ENCODE peak calls at places on chromosomes 13 and 19, in nine cellular contexts. Z is choroid plexus epithelial cell, Y is right atrium auricular region, T is MCF 10A, R is K562, N is mammary epithelial cell, G is BJ, O is cardiac muscle cell, C is HFF-Myc. H is an unnamed sample.

GRCh38 chr19:19337120-19337519 is 16.5 kb downstream of the MAU2 start:
- DNase-seq in Z (no peak), Y (no peak), T (no peak), R (no peak), N (no peak), G (no peak), O (no peak), C (no peak), H (no peak)

GRCh38 chr13:49693191-49693733 is 2.0 kb upstream of the EBPL start:
- DNase-seq in Z (peak), Y (no peak), T (peak), R (no peak), N (no peak), G (no peak), O (no peak), C (no peak), H (no peak)

GRCh38 chr13:114067381-114067885 is 65.0 kb downstream of the RASA3 start:
- DNase-seq in Z (no peak), Y (no peak), T (peak), R (no peak), N (peak), G (peak), O (no peak), C (peak), H (no peak)

GRCh38 chr19:41195675-41196497 is 2.9 kb downstream of the CYP2S1 start:
- DNase-seq in Z (peak), Y (no peak), T (no peak), R (no peak), N (peak), G (no peak), O (no peak), C (no peak), H (peak)

GRCh38 chr13:112671359-112671758 is 18.5 kb upstream of the ATP11A start:
- DNase-seq in Z (no peak), Y (no peak), T (no peak), R (no peak), N (no peak), G (no peak), O (no peak), C (no peak), H (no peak)

GRCh38 chr13:80278706-80279105 is 62.2 kb downstream of the SPRY2 start:
- DNase-seq in Z (no peak), Y (no peak), T (no peak), R (no peak), N (no peak), G (no peak), O (no peak), C (no peak), H (no peak)

GRCh38 chr13:50081106-50081898 is 66.1 kb downstream of the KCNRG start:
- DNase-seq in Z (no peak), Y (no peak), T (peak), R (peak), N (no peak), G (no peak), O (peak), C (no peak), H (no peak)

GRCh38 chr19:2627319-2627829 is 75.1 kb downstream of the GNG7 start:
- DNase-seq in Z (peak), Y (peak), T (peak), R (no peak), N (peak), G (peak), O (no peak), C (peak), H (peak)

GRCh38 chr13:27280841-27281240 is 10.2 kb downstream of the RASL11A start:
- DNase-seq in Z (no peak), Y (no peak), T (no peak), R (no peak), N (no peak), G (no peak), O (no peak), C (no peak), H (no peak)

GRCh38 chr13:27280009-27280646 is 9.5 kb downstream of the RASL11A start:
- DNase-seq in Z (peak), Y (no peak), T (no peak), R (no peak), N (no peak), G (no peak), O (no peak), C (no peak), H (no peak)

GRCh38 chr13:27283906-27284523 is 13.4 kb downstream of the RASL11A start:
- DNase-seq in Z (peak), Y (no peak), T (peak), R (peak), N (no peak), G (no peak), O (no peak), C (no peak), H (peak)

GRCh38 chr13:27279506-27279905 is 8.9 kb downstream of the RASL11A start:
- DNase-seq in Z (no peak), Y (no peak), T (no peak), R (no peak), N (no peak), G (no peak), O (no peak), C (no peak), H (no peak)

DNA sequence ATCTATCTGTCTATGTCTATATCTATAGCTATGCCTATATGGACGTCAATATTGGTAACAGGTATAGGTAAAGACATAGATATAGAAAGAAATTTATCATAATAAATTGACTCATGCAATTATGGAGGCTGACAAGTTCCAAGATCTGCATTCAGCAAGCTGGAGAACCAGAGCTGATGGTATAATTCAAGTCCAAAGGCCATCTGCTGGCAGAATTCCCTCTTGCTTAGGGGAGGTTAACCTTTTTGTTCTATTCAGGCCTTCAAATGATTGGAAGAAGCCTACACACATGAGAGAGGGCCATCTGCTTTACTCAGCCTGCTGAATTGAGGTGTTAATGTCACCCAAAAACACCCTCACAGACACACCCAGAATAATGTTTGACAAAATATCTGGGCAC is 10.8 kb downstream of the RASL11A start:
- DNase-seq in Z (no peak), Y (no peak), T (no peak), R (no peak), N (no peak), G (no peak), O (no peak), C (no peak), H (no peak)
- TF ChIP-seq CTCF in Z (no peak), Y (no peak), T (no peak), R (no peak), N (no peak), G (no peak), O (no peak), C (no peak), H (no peak)

GRCh38 chr19:50795665-50796073 is 5.5 kb downstream of the ACP4 start:
- DNase-seq in Z (no peak), Y (no peak), T (no peak), R (no peak), N (no peak), G (no peak), O (no peak), C (no peak), H (no peak)

GRCh38 chr19:50794778-50795664 is 4.8 kb downstream of the ACP4 start:
- DNase-seq in Z (no peak), Y (no peak), T (peak), R (peak), N (no peak), G (no peak), O (no peak), C (peak), H (no peak)

GRCh38 chr19:50793558-50794065 is 3.4 kb downstream of the ACP4 start:
- DNase-seq in Z (no peak), Y (no peak), T (no peak), R (no peak), N (no peak), G (no peak), O (no peak), C (no peak), H (no peak)

GRCh38 chr19:50792852-50793250 is 2.6 kb downstream of the ACP4 start:
- DNase-seq in Z (no peak), Y (no peak), T (no peak), R (no peak), N (no peak), G (no peak), O (no peak), C (no peak), H (no peak)

GRCh38 chr19:50794074-50794777 is 4.0 kb downstream of the ACP4 start:
- DNase-seq in Z (peak), Y (no peak), T (peak), R (peak), N (peak), G (no peak), O (no peak), C (peak), H (no peak)
- TF ChIP-seq CTCF in Z (no peak), Y (no peak), T (no peak), R (peak), N (peak), G (no peak), O (no peak), C (peak), H (no peak)

GRCh38 chr19:10820173-10820572 is 15.8 kb downstream of the TMED1 start:
- DNase-seq in Z (no peak), Y (no peak), T (no peak), R (peak), N (no peak), G (no peak), O (no peak), C (no peak), H (no peak)
- TF ChIP-seq CTCF in Z (peak), Y (no peak), T (no peak), R (peak), N (peak), G (peak), O (no peak), C (peak), H (no peak)

GRCh38 chr19:58474997-58475713 is 997 bp upstream of the ZNF446 start:
- DNase-seq in Z (no peak), Y (no peak), T (no peak), R (no peak), N (no peak), G (no peak), O (no peak), C (no peak), H (no peak)

GRCh38 chr19:58477130-58477529 is 978 bp downstream of the ZNF446 start:
- DNase-seq in Z (no peak), Y (no peak), T (no peak), R (no peak), N (no peak), G (no peak), O (no peak), C (no peak), H (no peak)

GRCh38 chr19:58476498-58477015 is 405 bp downstream of the ZNF446 start:
- DNase-seq in Z (peak), Y (no peak), T (peak), R (peak), N (no peak), G (no peak), O (peak), C (no peak), H (no peak)

GRCh38 chr19:58474291-58474996 is 1.7 kb upstream of the ZNF446 start:
- DNase-seq in Z (peak), Y (no peak), T (no peak), R (no peak), N (no peak), G (peak), O (no peak), C (no peak), H (no peak)

DNA sequence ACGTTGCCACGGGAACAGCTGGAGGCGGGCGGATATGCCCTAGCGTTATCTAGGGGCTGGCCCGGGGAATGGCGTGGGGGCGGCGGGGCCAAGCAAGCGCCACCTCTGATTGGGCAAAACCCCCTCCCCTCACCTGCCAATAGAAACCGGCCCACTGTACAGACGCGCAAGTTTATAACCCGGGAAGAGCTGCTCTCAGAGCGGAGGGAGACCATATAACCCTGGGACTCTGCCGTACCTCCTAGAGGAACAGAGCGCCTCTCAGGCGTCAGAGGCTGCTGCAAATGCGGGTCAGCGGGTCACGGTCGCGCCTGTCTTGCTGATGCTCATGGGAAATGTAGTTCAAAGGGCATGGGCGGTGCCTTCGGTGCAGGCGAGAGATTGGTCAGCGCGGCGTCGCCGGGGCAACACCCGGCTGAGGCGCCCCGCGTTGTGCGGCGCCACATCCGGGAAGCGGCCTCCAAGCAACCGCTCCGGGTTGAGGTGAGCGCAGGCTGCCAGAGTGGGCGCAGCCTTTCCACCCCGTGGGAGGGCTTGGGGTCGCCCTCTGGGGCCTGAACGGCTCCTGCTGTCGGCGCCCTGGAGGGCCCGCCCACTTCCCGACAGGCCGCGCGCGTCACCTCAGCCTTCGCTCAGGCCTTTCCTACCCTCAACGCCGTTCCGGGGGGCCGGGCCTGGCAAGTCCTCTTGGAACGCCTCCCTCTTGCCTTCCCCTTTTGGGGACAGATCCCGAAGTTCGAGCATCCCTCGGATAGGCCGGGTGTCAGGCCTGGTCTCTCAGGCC is at the start of gene ZNF446:
- DNase-seq in Z (peak), Y (peak), T (peak), R (peak), N (peak), G (peak), O (peak), C (peak), H (peak)
- TF ChIP-seq CTCF in Z (no peak), Y (no peak), T (no peak), R (peak), N (no peak), G (no peak), O (no peak), C (no peak), H (no peak)

GRCh38 chr19:33040994-33041827 is 23.5 kb downstream of the RHPN2 start:
- DNase-seq in Z (peak), Y (no peak), T (peak), R (no peak), N (peak), G (peak), O (no peak), C (no peak), H (peak)
- TF ChIP-seq CTCF in Z (no peak), Y (no peak), T (no peak), R (no peak), N (no peak), G (no peak), O (no peak), C (no peak), H (no peak)

GRCh38 chr13:45623516-45624090 is 8.1 kb upstream of the ERICH6B start:
- DNase-seq in Z (peak), Y (no peak), T (peak), R (peak), N (no peak), G (no peak), O (peak), C (no peak), H (peak)
- TF ChIP-seq CTCF in Z (peak), Y (peak), T (peak), R (peak), N (peak), G (peak), O (peak), C (peak), H (peak)